ENCODE peak calls at places on chromosome 7, in six cellular contexts. S, C, P, O, M and B are unnamed samples.

GRCh38 chr7:134547738-134548054 is 1.2 kb upstream of the AKR1B15 start:
- DNase-seq in S (peak), C (peak), P (no peak), O (no peak), M (no peak), B (no peak)

GRCh38 chr7:17233643-17234397 is 64.6 kb upstream of the AHR start:
- DNase-seq in S (peak), C (peak), P (peak), O (peak), M (peak), B (no peak)

GRCh38 chr7:96548664-96549063 is 161.0 kb downstream of the SEM1 start:
- DNase-seq in S (no peak), C (peak), P (no peak), O (no peak), M (no peak), B (no peak)

GRCh38 chr7:128841961-128842673 is 11.9 kb downstream of the FLNC start:
- DNase-seq in S (peak), C (peak), P (peak), O (peak), M (peak), B (no peak)

GRCh38 chr7:150362989-150363769 is 5.4 kb upstream of the REPIN1 start:
- DNase-seq in S (peak), C (no peak), P (no peak), O (no peak), M (no peak), B (no peak)

GRCh38 chr7:19290936-19291335 is 145.7 kb upstream of the FERD3L start:
- DNase-seq in S (peak), C (peak), P (no peak), O (peak), M (no peak), B (no peak)

GRCh38 chr7:88226886-88227516 is 7.2 kb upstream of the SRI start:
- DNase-seq in S (peak), C (peak), P (no peak), O (no peak), M (no peak), B (no peak)

GRCh38 chr7:116180302-116180701 is 30.0 kb upstream of the TES start:
- DNase-seq in S (peak), C (peak), P (peak), O (no peak), M (no peak), B (no peak)

GRCh38 chr7:32290015-32290414 is 200.2 kb downstream of the LSM5 start:
- DNase-seq in S (no peak), C (no peak), P (no peak), O (no peak), M (no peak), B (no peak)

GRCh38 chr7:11130012-11130411 is 156.3 kb downstream of the PHF14 start:
- DNase-seq in S (peak), C (peak), P (no peak), O (peak), M (no peak), B (no peak)

GRCh38 chr7:55893940-55894339 is 6.7 kb downstream of the ZNF713 start:
- DNase-seq in S (no peak), C (no peak), P (no peak), O (peak), M (no peak), B (no peak)

GRCh38 chr7:45699726-45700390 is 125.7 kb downstream of the ADCY1 start:
- DNase-seq in S (no peak), C (no peak), P (no peak), O (no peak), M (no peak), B (peak)

GRCh38 chr7:69540275-69540674 is 58.0 kb upstream of the AUTS2 start:
- DNase-seq in S (no peak), C (no peak), P (peak), O (no peak), M (no peak), B (no peak)

GRCh38 chr7:1845536-1846311 is 175.6 kb downstream of the ELFN1 start:
- DNase-seq in S (no peak), C (no peak), P (no peak), O (no peak), M (no peak), B (no peak)

GRCh38 chr7:144127714-144128334 is 4.8 kb downstream of the OR2A14 start:
- DNase-seq in S (peak), C (peak), P (peak), O (peak), M (peak), B (peak)

GRCh38 chr7:101911800-101912705 is 94.6 kb downstream of the CUX1 start:
- DNase-seq in S (no peak), C (no peak), P (peak), O (no peak), M (no peak), B (no peak)